ENCODE peak calls at places on chromosomes 11 and 22, in eight cellular contexts. One of them, this sample, is unnamed. For H3K4me1, the result is how much of the 10 kb centered on the place peaks cover.

GRCh38 chr11:73384531-73384870 is 8.3 kb downstream of the RELT start:
- DNase-seq in neural progenitor cell: no peak
- DNase-seq in right lobe of liver: no peak
- DNase-seq in K562: no peak
- DNase-seq in Caco-2: no peak
- DNase-seq in GM23338: no peak
- DNase-seq in CD4-positive, alpha-beta memory T cell: no peak
- DNase-seq in pancreas: no peak
- DNase-seq in this sample: no peak

GRCh38 chr22:45934168-45934564 is 42.8 kb downstream of the WNT7B start:
- DNase-seq in K562: no peak
- DNase-seq in GM23338: no peak
- DNase-seq in Caco-2: no peak
- DNase-seq in pancreas: no peak
- DNase-seq in CD4-positive, alpha-beta memory T cell: no peak
- DNase-seq in right lobe of liver: no peak
- DNase-seq in neural progenitor cell: no peak
- DNase-seq in this sample: no peak

GRCh38 chr11:92793189-92793588 is 176.3 kb upstream of the MTNR1B start:
- DNase-seq in neural progenitor cell: peak
- DNase-seq in pancreas: no peak
- DNase-seq in CD4-positive, alpha-beta memory T cell: no peak
- DNase-seq in right lobe of liver: no peak
- DNase-seq in Caco-2: no peak
- DNase-seq in K562: no peak
- DNase-seq in GM23338: peak
- DNase-seq in this sample: no peak

GRCh38 chr11:108929241-108929640 is 264.4 kb downstream of the DDX10 start:
- DNase-seq in neural progenitor cell: no peak
- DNase-seq in K562: no peak
- DNase-seq in CD4-positive, alpha-beta memory T cell: no peak
- DNase-seq in pancreas: no peak
- DNase-seq in right lobe of liver: no peak
- DNase-seq in Caco-2: no peak
- DNase-seq in GM23338: no peak
- DNase-seq in this sample: no peak

GRCh38 chr11:45102361-45102809 is 44.1 kb upstream of the PRDM11 start:
- DNase-seq in K562: no peak
- DNase-seq in pancreas: no peak
- DNase-seq in CD4-positive, alpha-beta memory T cell: no peak
- DNase-seq in GM23338: no peak
- DNase-seq in Caco-2: no peak
- DNase-seq in right lobe of liver: no peak
- DNase-seq in neural progenitor cell: no peak
- DNase-seq in this sample: no peak

GRCh38 chr11:26761382-26761781 is 39.5 kb upstream of the SLC5A12 start:
- DNase-seq in neural progenitor cell: no peak
- DNase-seq in GM23338: no peak
- DNase-seq in K562: no peak
- DNase-seq in pancreas: no peak
- DNase-seq in Caco-2: no peak
- DNase-seq in CD4-positive, alpha-beta memory T cell: no peak
- DNase-seq in right lobe of liver: no peak
- DNase-seq in this sample: no peak

GRCh38 chr11:10293423-10294288 is at the start of gene SBF2:
- DNase-seq in Caco-2: peak
- DNase-seq in GM23338: peak
- DNase-seq in K562: peak
- DNase-seq in CD4-positive, alpha-beta memory T cell: peak
- DNase-seq in neural progenitor cell: peak
- DNase-seq in pancreas: peak
- DNase-seq in right lobe of liver: peak
- DNase-seq in this sample: peak

GRCh38 chr22:50731811-50732624 is 6.0 kb upstream of the ACR start:
- DNase-seq in Caco-2: peak
- DNase-seq in neural progenitor cell: peak
- DNase-seq in right lobe of liver: peak
- DNase-seq in GM23338: peak
- DNase-seq in K562: peak
- DNase-seq in pancreas: peak
- DNase-seq in CD4-positive, alpha-beta memory T cell: peak
- DNase-seq in this sample: peak

GRCh38 chr11:18495268-18495667 is 31.5 kb downstream of the TSG101 start:
- DNase-seq in neural progenitor cell: no peak
- DNase-seq in pancreas: no peak
- DNase-seq in K562: no peak
- DNase-seq in GM23338: no peak
- DNase-seq in CD4-positive, alpha-beta memory T cell: no peak
- DNase-seq in Caco-2: no peak
- DNase-seq in right lobe of liver: no peak
- DNase-seq in this sample: no peak

GRCh38 chr22:26517429-26517828 is 5.2 kb upstream of the TFIP11 start:
- DNase-seq in K562: no peak
- DNase-seq in neural progenitor cell: no peak
- DNase-seq in right lobe of liver: no peak
- DNase-seq in GM23338: no peak
- DNase-seq in pancreas: no peak
- DNase-seq in CD4-positive, alpha-beta memory T cell: no peak
- DNase-seq in Caco-2: no peak
- DNase-seq in this sample: no peak

GRCh38 chr11:838441-839279 is 3.7 kb downstream of the POLR2L start:
- DNase-seq in neural progenitor cell: peak
- DNase-seq in pancreas: no peak
- DNase-seq in GM23338: peak
- DNase-seq in right lobe of liver: no peak
- DNase-seq in K562: peak
- DNase-seq in Caco-2: peak
- DNase-seq in CD4-positive, alpha-beta memory T cell: no peak
- DNase-seq in this sample: no peak

GRCh38 chr11:34203377-34203801 is 98.0 kb downstream of the NAT10 start:
- DNase-seq in right lobe of liver: no peak
- DNase-seq in CD4-positive, alpha-beta memory T cell: no peak
- DNase-seq in K562: no peak
- DNase-seq in pancreas: no peak
- DNase-seq in GM23338: no peak
- DNase-seq in Caco-2: no peak
- DNase-seq in neural progenitor cell: no peak
- DNase-seq in this sample: no peak

GRCh38 chr11:4522339-4522738 is 22.7 kb upstream of the OR52M1 start:
- DNase-seq in GM23338: no peak
- DNase-seq in neural progenitor cell: no peak
- DNase-seq in pancreas: no peak
- DNase-seq in Caco-2: no peak
- DNase-seq in K562: no peak
- DNase-seq in right lobe of liver: no peak
- DNase-seq in CD4-positive, alpha-beta memory T cell: no peak
- DNase-seq in this sample: no peak

GRCh38 chr11:45025716-45026492 is 75.2 kb upstream of the TP53I11 start:
- DNase-seq in GM23338: peak
- DNase-seq in CD4-positive, alpha-beta memory T cell: peak
- DNase-seq in Caco-2: no peak
- DNase-seq in K562: no peak
- DNase-seq in pancreas: no peak
- DNase-seq in neural progenitor cell: no peak
- DNase-seq in right lobe of liver: no peak
- DNase-seq in this sample: no peak

GRCh38 chr22:39299829-39300178 is 19.6 kb downstream of the RPL3 start:
- DNase-seq in K562: no peak
- DNase-seq in CD4-positive, alpha-beta memory T cell: no peak
- DNase-seq in right lobe of liver: no peak
- DNase-seq in pancreas: no peak
- DNase-seq in GM23338: peak
- DNase-seq in Caco-2: no peak
- DNase-seq in neural progenitor cell: no peak
- DNase-seq in this sample: no peak

GRCh38 chr22:29314074-29314473 is 1.4 kb downstream of the RASL10A start:
- DNase-seq in neural progenitor cell: no peak
- DNase-seq in Caco-2: peak
- DNase-seq in GM23338: no peak
- DNase-seq in right lobe of liver: no peak
- DNase-seq in CD4-positive, alpha-beta memory T cell: no peak
- DNase-seq in K562: no peak
- DNase-seq in pancreas: peak
- DNase-seq in this sample: no peak

DNA sequence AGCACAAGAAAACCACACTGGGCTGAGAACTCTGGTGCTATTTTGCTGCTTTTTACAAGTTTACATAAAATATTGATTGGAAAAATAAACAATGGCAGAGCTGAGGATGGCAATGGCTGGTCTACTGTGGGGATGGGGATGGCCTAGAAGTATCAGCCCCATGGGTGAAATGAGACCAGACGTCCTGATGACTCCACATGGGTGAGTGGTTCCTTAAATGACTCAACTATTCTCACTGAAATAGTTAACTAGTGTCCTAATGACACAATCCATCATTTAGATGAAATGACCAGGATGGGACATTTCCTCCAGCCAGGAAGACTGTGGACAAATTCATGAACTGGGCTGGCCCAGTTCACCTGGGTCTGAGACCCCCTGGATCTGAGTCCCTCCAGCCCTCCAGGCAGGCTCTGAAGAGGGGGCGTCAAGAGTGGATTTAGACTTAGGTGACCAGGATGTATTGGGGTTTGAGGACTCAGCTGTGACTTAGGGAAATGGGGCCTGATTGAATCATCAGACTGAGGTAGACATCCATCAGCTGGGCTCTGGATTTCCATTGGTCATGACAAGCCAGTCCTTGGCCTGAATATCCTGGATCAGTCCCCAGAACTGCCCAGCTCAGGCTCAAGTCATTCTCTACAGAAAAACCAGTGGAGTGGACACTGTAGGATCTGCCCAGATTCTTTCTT is 98.2 kb upstream of the IGLL5 start:
- DNase-seq in right lobe of liver: no peak
- DNase-seq in neural progenitor cell: no peak
- DNase-seq in K562: no peak
- DNase-seq in GM23338: no peak
- DNase-seq in Caco-2: no peak
- DNase-seq in pancreas: no peak
- DNase-seq in CD4-positive, alpha-beta memory T cell: no peak
- DNase-seq in this sample: no peak
- H3K4me1 ChIP-seq in right lobe of liver: under half
- H3K4me1 ChIP-seq in neural progenitor cell: under half
- H3K4me1 ChIP-seq in K562: under half
- H3K4me1 ChIP-seq in GM23338: under half
- H3K4me1 ChIP-seq in Caco-2: under half
- H3K4me1 ChIP-seq in pancreas: under half
- H3K4me1 ChIP-seq in CD4-positive, alpha-beta memory T cell: half or more
- H3K4me1 ChIP-seq in this sample: under half

DNA sequence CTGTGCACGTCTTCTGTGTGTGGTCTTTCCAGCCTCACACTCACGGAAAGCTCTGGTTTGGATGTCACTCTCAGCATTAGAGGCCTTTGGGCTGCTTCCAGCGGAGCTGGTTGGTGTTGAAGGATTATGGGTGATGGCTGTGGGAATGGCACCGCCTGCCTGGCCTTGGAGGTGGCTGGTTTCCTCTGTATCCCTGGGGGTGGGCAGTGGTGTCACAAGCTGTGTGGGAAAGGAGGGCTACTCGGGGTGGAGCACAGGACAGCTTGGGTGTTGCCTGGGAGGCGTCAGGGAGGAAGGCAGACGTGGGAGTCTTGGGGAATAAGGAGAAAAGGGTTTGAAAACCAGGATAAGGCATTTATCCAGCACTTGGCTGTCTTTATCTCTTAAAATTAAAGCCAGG is 71.8 kb downstream of the ADAMTS15 start:
- DNase-seq in pancreas: peak
- DNase-seq in neural progenitor cell: no peak
- DNase-seq in GM23338: no peak
- DNase-seq in right lobe of liver: no peak
- DNase-seq in CD4-positive, alpha-beta memory T cell: no peak
- DNase-seq in Caco-2: no peak
- DNase-seq in K562: no peak
- DNase-seq in this sample: no peak
- H3K4me1 ChIP-seq in pancreas: under half
- H3K4me1 ChIP-seq in neural progenitor cell: under half
- H3K4me1 ChIP-seq in GM23338: under half
- H3K4me1 ChIP-seq in right lobe of liver: under half
- H3K4me1 ChIP-seq in CD4-positive, alpha-beta memory T cell: under half
- H3K4me1 ChIP-seq in Caco-2: under half
- H3K4me1 ChIP-seq in K562: under half
- H3K4me1 ChIP-seq in this sample: under half

GRCh38 chr11:60981515-60981914 is 10.0 kb downstream of the CD6 start:
- DNase-seq in right lobe of liver: no peak
- DNase-seq in GM23338: no peak
- DNase-seq in CD4-positive, alpha-beta memory T cell: no peak
- DNase-seq in Caco-2: no peak
- DNase-seq in neural progenitor cell: no peak
- DNase-seq in pancreas: no peak
- DNase-seq in K562: no peak
- DNase-seq in this sample: no peak

GRCh38 chr11:60985501-60985900 is 14.0 kb downstream of the CD6 start:
- DNase-seq in CD4-positive, alpha-beta memory T cell: no peak
- DNase-seq in K562: no peak
- DNase-seq in Caco-2: no peak
- DNase-seq in neural progenitor cell: no peak
- DNase-seq in right lobe of liver: no peak
- DNase-seq in GM23338: no peak
- DNase-seq in pancreas: no peak
- DNase-seq in this sample: no peak

GRCh38 chr11:60984616-60985015 is 13.1 kb downstream of the CD6 start:
- DNase-seq in Caco-2: no peak
- DNase-seq in CD4-positive, alpha-beta memory T cell: no peak
- DNase-seq in GM23338: no peak
- DNase-seq in K562: no peak
- DNase-seq in right lobe of liver: no peak
- DNase-seq in pancreas: no peak
- DNase-seq in neural progenitor cell: no peak
- DNase-seq in this sample: no peak

GRCh38 chr11:60984149-60984548 is 12.7 kb downstream of the CD6 start:
- DNase-seq in K562: no peak
- DNase-seq in CD4-positive, alpha-beta memory T cell: no peak
- DNase-seq in pancreas: no peak
- DNase-seq in Caco-2: no peak
- DNase-seq in GM23338: no peak
- DNase-seq in right lobe of liver: no peak
- DNase-seq in neural progenitor cell: no peak
- DNase-seq in this sample: no peak

GRCh38 chr11:60982184-60982583 is 10.7 kb downstream of the CD6 start:
- DNase-seq in GM23338: no peak
- DNase-seq in neural progenitor cell: no peak
- DNase-seq in Caco-2: no peak
- DNase-seq in K562: no peak
- DNase-seq in right lobe of liver: no peak
- DNase-seq in CD4-positive, alpha-beta memory T cell: no peak
- DNase-seq in pancreas: no peak
- DNase-seq in this sample: no peak
- H3K4me1 ChIP-seq in GM23338: under half
- H3K4me1 ChIP-seq in neural progenitor cell: under half
- H3K4me1 ChIP-seq in Caco-2: under half
- H3K4me1 ChIP-seq in K562: under half
- H3K4me1 ChIP-seq in right lobe of liver: under half
- H3K4me1 ChIP-seq in CD4-positive, alpha-beta memory T cell: half or more
- H3K4me1 ChIP-seq in pancreas: under half
- H3K4me1 ChIP-seq in this sample: under half

DNA sequence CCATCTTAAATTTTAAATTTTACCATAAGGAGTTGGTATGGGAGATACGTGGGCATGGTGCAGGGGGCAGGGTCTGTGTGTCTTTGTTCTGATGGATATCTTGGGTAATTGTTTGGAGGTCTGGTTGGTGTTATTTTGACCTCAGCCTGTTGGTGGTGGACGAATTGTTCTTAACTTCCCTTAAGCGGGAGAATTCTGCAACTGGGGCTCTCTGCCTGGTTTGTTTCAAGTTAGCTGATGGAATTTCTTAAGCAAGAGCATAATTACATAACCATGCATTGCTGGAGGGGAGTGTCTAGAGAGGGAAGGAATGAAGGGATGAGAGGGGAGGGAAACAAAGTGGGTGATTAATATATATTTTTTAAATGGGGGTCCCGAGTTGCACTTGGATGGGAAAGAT is 908.5 kb upstream of the RAG2 start:
- DNase-seq in CD4-positive, alpha-beta memory T cell: no peak
- DNase-seq in GM23338: no peak
- DNase-seq in neural progenitor cell: no peak
- DNase-seq in Caco-2: no peak
- DNase-seq in K562: no peak
- DNase-seq in pancreas: no peak
- DNase-seq in right lobe of liver: no peak
- DNase-seq in this sample: no peak
- H3K4me1 ChIP-seq in CD4-positive, alpha-beta memory T cell: under half
- H3K4me1 ChIP-seq in GM23338: under half
- H3K4me1 ChIP-seq in neural progenitor cell: under half
- H3K4me1 ChIP-seq in Caco-2: half or more
- H3K4me1 ChIP-seq in K562: under half
- H3K4me1 ChIP-seq in pancreas: under half
- H3K4me1 ChIP-seq in right lobe of liver: under half
- H3K4me1 ChIP-seq in this sample: under half